ENCODE peak calls at places on chromosomes 1 and 21, in five cellular contexts. M is A549, R is IMR-90, U is HepG2, G is H1. D is an unnamed sample.

GRCh38 chr1:53535226-53535625 is 76.0 kb downstream of the DMRTB1 start:
- DNase-seq in M (no peak), R (no peak), U (no peak), G (no peak), D (no peak)

GRCh38 chr1:25565188-25565591 is 21.8 kb downstream of the LDLRAP1 start:
- DNase-seq in M (no peak), R (peak; percentile 47), U (no peak), G (no peak), D (no peak)

GRCh38 chr1:198672124-198672523 is 33.3 kb downstream of the PTPRC start:
- DNase-seq in M (no peak), R (peak; percentile 38), U (no peak), G (no peak), D (no peak)

GRCh38 chr1:34479731-34480130 is 275.1 kb upstream of the GJB5 start:
- DNase-seq in M (no peak), R (no peak), U (no peak), G (no peak), D (peak; percentile 41)

GRCh38 chr1:236172041-236172579 is 29.8 kb downstream of the GPR137B start:
- DNase-seq in M (no peak), R (no peak), U (no peak), G (no peak), D (no peak)

GRCh38 chr1:57824535-57824934 is 400.7 kb upstream of the DAB1 start:
- DNase-seq in M (no peak), R (no peak), U (no peak), G (no peak), D (peak; percentile 23)

GRCh38 chr21:32494946-32495703 is 82.6 kb downstream of the EVA1C start:
- DNase-seq in M (no peak), R (peak; percentile 79), U (no peak), G (no peak), D (no peak)

GRCh38 chr1:60894121-60894520 is 188.2 kb upstream of the NFIA start:
- DNase-seq in M (no peak), R (no peak), U (no peak), G (no peak), D (no peak)

GRCh38 chr1:54981466-54981865 is 1.0 kb downstream of the TMEM61 start:
- DNase-seq in M (no peak), R (no peak), U (no peak), G (no peak), D (no peak)

GRCh38 chr1:67724928-67725560 is 40.0 kb downstream of the GADD45A start:
- DNase-seq in M (no peak), R (peak; percentile 85), U (peak; percentile 63), G (no peak), D (no peak)

GRCh38 chr1:225748479-225748878 is 29.1 kb upstream of the SRP9 start:
- DNase-seq in M (no peak), R (no peak), U (no peak), G (no peak), D (no peak)

GRCh38 chr1:192516776-192517297 is 58.7 kb upstream of the RGS1 start:
- DNase-seq in M (no peak), R (no peak), U (no peak), G (no peak), D (no peak)

GRCh38 chr1:153260980-153261792 is 1.7 kb downstream of the LORICRIN start:
- DNase-seq in M (no peak), R (no peak), U (no peak), G (no peak), D (peak; percentile 69)

GRCh38 chr1:75472971-75473603 is 137.8 kb downstream of the SLC44A5 start:
- DNase-seq in M (no peak), R (no peak), U (no peak), G (no peak), D (no peak)

GRCh38 chr1:12437629-12438028 is 180.4 kb downstream of the DHRS3 start:
- DNase-seq in M (no peak), R (no peak), U (peak; percentile 65), G (no peak), D (no peak)

GRCh38 chr21:37370152-37371040 is 3.8 kb downstream of the DYRK1A start:
- DNase-seq in M (no peak), R (peak; percentile 85), U (no peak), G (no peak), D (no peak)

GRCh38 chr1:94247146-94248094 is 10.0 kb upstream of the ARHGAP29 start:
- DNase-seq in M (peak; percentile 43), R (peak; percentile 36), U (peak; percentile 57), G (no peak), D (peak; percentile 96)

GRCh38 chr1:230094746-230095145 is 27.7 kb downstream of the GALNT2 start:
- DNase-seq in M (no peak), R (no peak), U (no peak), G (no peak), D (no peak)

GRCh38 chr1:197485790-197486189 is 217.7 kb downstream of the CRB1 start:
- DNase-seq in M (no peak), R (no peak), U (no peak), G (no peak), D (no peak)

GRCh38 chr1:42319871-42320484 is 15.1 kb downstream of the FOXJ3 start:
- DNase-seq in M (no peak), R (no peak), U (peak; percentile 43), G (no peak), D (no peak)

GRCh38 chr1:51063121-51063520 is 38.9 kb upstream of the C1orf185 start:
- DNase-seq in M (peak; percentile 17), R (peak; percentile 81), U (no peak), G (no peak), D (no peak)

GRCh38 chr1:236156512-236157208 is 14.3 kb downstream of the GPR137B start:
- DNase-seq in M (no peak), R (no peak), U (no peak), G (no peak), D (no peak)

GRCh38 chr1:86151427-86151826 is 5.1 kb downstream of the COL24A1 start:
- DNase-seq in M (no peak), R (peak; percentile 82), U (no peak), G (no peak), D (no peak)

GRCh38 chr1:20551945-20552727 is at the start of gene FAM43B:
- DNase-seq in M (peak; percentile 77), R (no peak), U (peak; percentile 88), G (no peak), D (peak; percentile 87)

GRCh38 chr1:172781513-172782140 is 122.7 kb downstream of the FASLG start:
- DNase-seq in M (no peak), R (no peak), U (no peak), G (no peak), D (no peak)

GRCh38 chr1:116537439-116537838 is 33.4 kb downstream of the CD58 start:
- DNase-seq in M (no peak), R (peak; percentile 58), U (no peak), G (no peak), D (no peak)

GRCh38 chr1:184416476-184416875 is 29.6 kb downstream of the C1orf21 start:
- DNase-seq in M (no peak), R (peak; percentile 10), U (no peak), G (no peak), D (no peak)

GRCh38 chr1:23742670-23743286 is 493 bp upstream of the ELOA start:
- DNase-seq in M (no peak), R (no peak), U (no peak), G (peak; percentile 29), D (no peak)

GRCh38 chr21:33587792-33588484 is 546 bp downstream of the DONSON start:
- DNase-seq in M (peak; percentile 11), R (peak; percentile 20), U (no peak), G (no peak), D (no peak)

GRCh38 chr1:9010781-9011323 is 15.4 kb downstream of the SLC2A7 start:
- DNase-seq in M (no peak), R (no peak), U (no peak), G (no peak), D (no peak)

GRCh38 chr1:9016455-9016854 is 9.8 kb downstream of the SLC2A7 start:
- DNase-seq in M (no peak), R (no peak), U (no peak), G (no peak), D (no peak)

GRCh38 chr1:9014475-9015375 is 11.5 kb downstream of the SLC2A7 start:
- DNase-seq in M (no peak), R (no peak), U (no peak), G (no peak), D (no peak)

GRCh38 chr1:9009438-9010366 is 16.5 kb downstream of the SLC2A7 start:
- DNase-seq in M (no peak), R (peak; percentile 28), U (no peak), G (peak; percentile 78), D (peak; percentile 60)

GRCh38 chr1:9013824-9014223 is 12.4 kb downstream of the SLC2A7 start:
- DNase-seq in M (no peak), R (no peak), U (no peak), G (no peak), D (no peak)
- TF ChIP-seq RFX5 in M (no peak), R (no peak), U (no peak), G (no peak), D (no peak)

GRCh38 chr1:99598738-99599411 is 47.0 kb upstream of the PALMD start:
- DNase-seq in M (no peak), R (peak; percentile 8), U (no peak), G (no peak), D (no peak)

GRCh38 chr1:99600782-99601181 is 45.1 kb upstream of the PALMD start:
- DNase-seq in M (no peak), R (no peak), U (peak; percentile 66), G (no peak), D (no peak)

GRCh38 chr1:99602404-99602969 is 43.4 kb upstream of the PALMD start:
- DNase-seq in M (no peak), R (no peak), U (no peak), G (no peak), D (no peak)

GRCh38 chr1:99601709-99602403 is 44.1 kb upstream of the PALMD start:
- DNase-seq in M (no peak), R (no peak), U (no peak), G (no peak), D (no peak)

GRCh38 chr1:99599678-99600175 is 46.2 kb upstream of the PALMD start:
- DNase-seq in M (peak; percentile 7), R (peak; percentile 94), U (peak; percentile 86), G (no peak), D (no peak)
- TF ChIP-seq RFX5 in M (no peak), R (no peak), U (no peak), G (no peak), D (no peak)

DNA sequence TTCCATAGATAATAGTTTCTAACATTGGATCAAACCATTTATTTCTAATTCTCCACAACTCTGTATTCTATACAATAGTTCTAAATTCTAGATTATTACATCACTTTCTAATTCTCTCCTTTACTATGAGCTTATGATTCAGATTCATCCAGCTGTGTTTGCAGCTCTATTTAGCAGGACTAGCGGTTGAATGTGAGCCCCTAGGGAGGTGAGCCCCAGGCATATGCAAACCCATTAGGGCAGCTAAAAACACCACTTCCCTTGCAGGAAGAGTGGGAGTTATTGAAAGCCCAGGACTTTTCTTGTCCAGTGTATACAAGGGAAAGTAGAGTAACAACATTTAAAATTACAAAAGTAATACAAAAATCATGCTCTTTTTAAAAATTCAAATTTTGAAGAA is 56.9 kb downstream of the KRTAP19-8 start:
- DNase-seq in M (no peak), R (no peak), U (no peak), G (no peak), D (no peak)
- TF ChIP-seq RFX5 in M (no peak), R (no peak), U (no peak), G (no peak), D (no peak)

DNA sequence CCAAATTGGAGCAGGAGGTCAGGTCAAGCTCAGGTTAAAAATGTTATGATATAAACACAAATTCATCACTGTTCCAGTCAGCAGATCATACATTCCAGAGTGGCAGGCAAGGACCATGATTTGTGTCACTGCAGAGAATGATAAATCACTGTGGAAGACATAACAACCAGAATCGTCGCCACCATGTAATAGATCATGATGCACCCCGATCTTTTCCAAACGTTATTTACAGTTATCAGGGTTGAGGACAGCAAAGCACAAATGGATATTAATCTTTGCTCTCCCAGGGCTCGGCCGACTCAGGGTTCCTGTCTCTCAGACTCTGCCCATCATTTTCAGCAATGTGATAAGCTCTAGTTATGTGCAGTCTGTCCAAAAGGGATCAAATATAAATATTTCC is 122.7 kb downstream of the ZBTB18 start:
- DNase-seq in M (no peak), R (no peak), U (no peak), G (no peak), D (no peak)
- TF ChIP-seq RFX5 in M (no peak), R (no peak), U (no peak), G (no peak), D (no peak)